ENCODE peak calls at places on chromosomes 12 and 14, in ten cellular contexts. E is NCI-H345; X is GM12891; L is hypothalamus; U is stromal cell of bone marrow; V is heart right ventricle; I is cerebellar nuclear complex; G is CD8-positive, alpha-beta memory T cell; Z is AG20443; Q is mesothelial cell of epicardium. Y is an unnamed sample.

GRCh38 chr14:57182760-57183503 is 85.8 kb downstream of the EXOC5 start:
- DNase-seq in Q (no peak), X (no peak), V (no peak), E (peak), Z (peak), U (no peak), L (no peak), G (no peak), I (no peak), Y (no peak)

GRCh38 chr12:116559330-116560080 is at the start of gene MAP1LC3B2:
- DNase-seq in V (peak), E (no peak), I (no peak), L (peak), X (peak), Q (no peak), G (peak), U (peak), Z (peak), Y (peak)

GRCh38 chr12:132593521-132593920 is 16.9 kb downstream of the LRCOL1 start:
- DNase-seq in I (no peak), Q (no peak), Z (no peak), E (peak), G (no peak), U (no peak), X (no peak), L (no peak), V (no peak), Y (no peak)

GRCh38 chr12:94615284-94616216 is 34.8 kb downstream of the TMCC3 start:
- DNase-seq in L (peak), Z (peak), I (no peak), E (peak), X (no peak), V (peak), G (no peak), Q (no peak), U (peak), Y (no peak)

GRCh38 chr12:6444704-6445688 is at the start of gene CD27:
- DNase-seq in V (no peak), E (no peak), G (no peak), U (no peak), X (no peak), I (no peak), Q (no peak), L (no peak), Z (no peak), Y (no peak)

GRCh38 chr12:108572166-108572790 is 9.9 kb downstream of the ISCU start:
- DNase-seq in E (no peak), I (no peak), G (no peak), L (no peak), U (no peak), Z (no peak), Q (no peak), V (no peak), X (no peak), Y (no peak)

GRCh38 chr14:100400115-100400514 is 77.0 kb downstream of the SLC25A47 start:
- DNase-seq in Q (no peak), U (no peak), G (no peak), I (peak), E (no peak), L (no peak), V (no peak), Z (no peak), X (no peak), Y (no peak)

GRCh38 chr12:110249105-110249504 is 31.9 kb upstream of the ATP2A2 start:
- DNase-seq in Z (no peak), L (no peak), V (no peak), U (no peak), Q (no peak), G (no peak), I (no peak), E (no peak), X (no peak), Y (no peak)

GRCh38 chr14:69495341-69495921 is 10.9 kb downstream of the PLEKHD1 start:
- DNase-seq in Z (no peak), I (no peak), Q (no peak), V (no peak), E (no peak), L (no peak), X (no peak), U (no peak), G (no peak), Y (no peak)

GRCh38 chr12:93174048-93174447 is 203.7 kb upstream of the NUDT4 start:
- DNase-seq in Q (no peak), Z (no peak), L (no peak), V (peak), X (no peak), G (no peak), U (no peak), I (no peak), E (no peak), Y (no peak)

GRCh38 chr14:55279384-55279783 is 8.2 kb downstream of the FBXO34 start:
- DNase-seq in Z (no peak), X (no peak), Q (no peak), L (no peak), E (no peak), I (no peak), G (no peak), V (no peak), U (no peak), Y (no peak)

GRCh38 chr14:100472094-100472455 is 115.1 kb downstream of the BEGAIN start:
- DNase-seq in L (no peak), G (no peak), I (no peak), V (no peak), E (peak), Z (no peak), U (no peak), Q (no peak), X (no peak), Y (no peak)

GRCh38 chr14:30790827-30791226 is 83.5 kb upstream of the COCH start:
- DNase-seq in U (no peak), G (no peak), L (no peak), I (no peak), V (no peak), Z (no peak), X (no peak), E (no peak), Q (no peak), Y (no peak)

GRCh38 chr14:38387821-38388220 is 131.9 kb upstream of the CLEC14A start:
- DNase-seq in U (no peak), X (no peak), I (no peak), L (no peak), Q (no peak), V (no peak), G (no peak), Z (peak), E (no peak), Y (no peak)

GRCh38 chr12:117076410-117077372 is 22.5 kb downstream of the TESC start:
- DNase-seq in Q (no peak), Z (no peak), I (no peak), V (peak), G (no peak), L (no peak), X (no peak), E (no peak), U (no peak), Y (no peak)

GRCh38 chr12:52600941-52601481 is at the start of gene KRT72:
- DNase-seq in E (no peak), G (no peak), Q (no peak), U (no peak), I (no peak), L (no peak), X (no peak), V (no peak), Z (no peak), Y (no peak)

GRCh38 chr14:76720382-76720813 is 40.9 kb upstream of the VASH1 start:
- DNase-seq in U (no peak), I (no peak), V (peak), Z (peak), Q (no peak), L (peak), E (no peak), G (no peak), X (peak), Y (peak)

GRCh38 chr14:51846631-51847488 is 13.6 kb upstream of the GNG2 start:
- DNase-seq in G (peak), Z (peak), Q (no peak), U (no peak), I (no peak), E (peak), V (peak), L (peak), X (no peak), Y (peak)

GRCh38 chr12:7609051-7609450 is 56.7 kb downstream of the APOBEC1 start:
- DNase-seq in V (no peak), G (no peak), I (no peak), L (no peak), Z (no peak), U (no peak), E (no peak), Q (no peak), X (no peak), Y (no peak)

GRCh38 chr14:35687335-35687939 is 121.7 kb downstream of the RALGAPA1 start:
- DNase-seq in U (peak), I (no peak), E (peak), Q (no peak), L (peak), Z (peak), X (no peak), G (no peak), V (no peak), Y (peak)

GRCh38 chr12:64780531-64781373 is 21.5 kb upstream of the GNS start:
- DNase-seq in L (no peak), U (no peak), V (peak), G (no peak), Z (peak), E (peak), X (peak), I (no peak), Q (peak), Y (no peak)

GRCh38 chr12:97943359-97943758 is 480.8 kb downstream of the RMST start:
- DNase-seq in G (no peak), X (no peak), E (no peak), I (no peak), Z (no peak), L (no peak), U (no peak), Q (no peak), V (no peak), Y (no peak)

Y was measured in GM18507.